ENCODE peak calls at places on chromosomes 3 and 15, in nine cellular contexts. L is midbrain, T is posterior cingulate gyrus, O is GM13976, X is ELF-1, K is GM12878, F is tibial artery, W is AG08396, I is thoracic aorta. Z is an unnamed sample.

GRCh38 chr15:66780172-66780972 is 78.3 kb downstream of the SMAD6 start:
- DNase-seq in L (no peak), T (no peak), O (no peak), X (peak), K (no peak), F (peak), W (peak), I (peak), Z (peak)

GRCh38 chr3:25962255-25962654 is 172.4 kb downstream of the OXSM start:
- DNase-seq in L (no peak), T (no peak), O (no peak), X (peak), K (no peak), F (no peak), W (no peak), I (no peak), Z (peak)

GRCh38 chr3:15531346-15531745 is 9.8 kb upstream of the COLQ start:
- DNase-seq in L (no peak), T (no peak), O (no peak), X (no peak), K (no peak), F (no peak), W (no peak), I (no peak), Z (no peak)

GRCh38 chr15:36358094-36358961 is 221.1 kb upstream of the CDIN1 start:
- DNase-seq in L (no peak), T (no peak), O (no peak), X (no peak), K (no peak), F (no peak), W (peak), I (no peak), Z (peak)

GRCh38 chr15:55740981-55741591 is 1.9 kb downstream of the PRTG start:
- DNase-seq in L (no peak), T (no peak), O (no peak), X (no peak), K (no peak), F (no peak), W (no peak), I (no peak), Z (no peak)

GRCh38 chr3:127141921-127142730 is 50.8 kb upstream of the PRR23E start:
- DNase-seq in L (no peak), T (no peak), O (no peak), X (no peak), K (no peak), F (peak), W (no peak), I (no peak), Z (no peak)

GRCh38 chr3:187000711-187001151 is 70.4 kb downstream of the ST6GAL1 start:
- DNase-seq in L (no peak), T (no peak), O (peak), X (no peak), K (peak), F (no peak), W (no peak), I (no peak), Z (no peak)

GRCh38 chr3:12724794-12725193 is 34.3 kb downstream of the TMEM40 start:
- DNase-seq in L (no peak), T (no peak), O (no peak), X (no peak), K (no peak), F (no peak), W (no peak), I (no peak), Z (no peak)